ENCODE peak calls at places on chromosomes 12 and 14, in seven cellular contexts. L, D, X, Z, U, R and P are unnamed samples.

GRCh38 chr14:93103392-93104080 is 12.2 kb downstream of the ITPK1 start:
- DNase-seq in L (no peak), D (no peak), X (no peak), Z (no peak), U (no peak), R (peak), P (no peak)

GRCh38 chr12:79274571-79275064 is 410.0 kb downstream of the SYT1 start:
- DNase-seq in L (no peak), D (peak), X (no peak), Z (no peak), U (no peak), R (no peak), P (no peak)

GRCh38 chr14:102866982-102867761 is 55.3 kb upstream of the AMN start:
- DNase-seq in L (no peak), D (no peak), X (no peak), Z (no peak), U (no peak), R (no peak), P (no peak)

GRCh38 chr12:50785406-50785805 is 21.5 kb downstream of the ATF1 start:
- DNase-seq in L (no peak), D (no peak), X (no peak), Z (no peak), U (no peak), R (no peak), P (no peak)

GRCh38 chr14:72962829-72963312 is 36.6 kb downstream of the DCAF4 start:
- DNase-seq in L (peak), D (peak), X (no peak), Z (no peak), U (no peak), R (peak), P (peak)

GRCh38 chr12:85621041-85621440 is 215.2 kb downstream of the RASSF9 start:
- DNase-seq in L (no peak), D (no peak), X (no peak), Z (no peak), U (no peak), R (no peak), P (no peak)

GRCh38 chr14:78997811-78998210 is 827.6 kb downstream of the NRXN3 start:
- DNase-seq in L (no peak), D (no peak), X (no peak), Z (peak), U (peak), R (no peak), P (peak)

GRCh38 chr14:97777622-97778021 is 980.4 kb downstream of the VRK1 start:
- DNase-seq in L (no peak), D (no peak), X (no peak), Z (no peak), U (no peak), R (peak), P (no peak)

GRCh38 chr12:43586646-43587245 is 34.7 kb upstream of the ADAMTS20 start:
- DNase-seq in L (no peak), D (no peak), X (no peak), Z (no peak), U (no peak), R (no peak), P (no peak)

GRCh38 chr12:32343496-32343895 is 55.9 kb upstream of the FGD4 start:
- DNase-seq in L (no peak), D (no peak), X (no peak), Z (no peak), U (no peak), R (no peak), P (no peak)

GRCh38 chr14:58200480-58200841 is 512 bp downstream of the ACTR10 start:
- DNase-seq in L (no peak), D (no peak), X (no peak), Z (no peak), U (no peak), R (no peak), P (no peak)

GRCh38 chr12:114241973-114242434 is 163.9 kb downstream of the TBX5 start:
- DNase-seq in L (no peak), D (no peak), X (no peak), Z (no peak), U (no peak), R (no peak), P (no peak)

GRCh38 chr14:51682411-51682810 is 30.7 kb downstream of the FRMD6 start:
- DNase-seq in L (no peak), D (no peak), X (no peak), Z (no peak), U (no peak), R (no peak), P (no peak)

GRCh38 chr12:123912415-123913385 is 59.9 kb downstream of the CCDC92 start:
- DNase-seq in L (no peak), D (no peak), X (no peak), Z (no peak), U (no peak), R (peak), P (no peak)

GRCh38 chr12:75724913-75725312 is 213.5 kb upstream of the KRR1 start:
- DNase-seq in L (no peak), D (no peak), X (no peak), Z (no peak), U (no peak), R (no peak), P (peak)

GRCh38 chr14:105023144-105023543 is 2.3 kb upstream of the CDCA4 start:
- DNase-seq in L (peak), D (no peak), X (no peak), Z (no peak), U (no peak), R (no peak), P (no peak)

GRCh38 chr12:29405561-29405960 is 24.6 kb upstream of the ERGIC2 start:
- DNase-seq in L (no peak), D (no peak), X (no peak), Z (no peak), U (no peak), R (no peak), P (no peak)

GRCh38 chr12:123801573-123802178 is 39.6 kb downstream of the DNAH10 start:
- DNase-seq in L (no peak), D (no peak), X (no peak), Z (no peak), U (no peak), R (no peak), P (peak)

GRCh38 chr12:54935235-54935951 is 49.2 kb downstream of the TESPA1 start:
- DNase-seq in L (peak), D (no peak), X (no peak), Z (no peak), U (no peak), R (peak), P (peak)

GRCh38 chr14:61260939-61261776 is 20.0 kb downstream of the TMEM30B start:
- DNase-seq in L (no peak), D (no peak), X (no peak), Z (no peak), U (no peak), R (peak), P (peak)

GRCh38 chr14:103138483-103139370 is 15.5 kb downstream of the TNFAIP2 start:
- DNase-seq in L (no peak), D (peak), X (no peak), Z (no peak), U (no peak), R (no peak), P (no peak)

GRCh38 chr12:95943231-95943842 is at the start of gene AMDHD1:
- DNase-seq in L (no peak), D (peak), X (peak), Z (peak), U (peak), R (peak), P (no peak)

GRCh38 chr12:103680591-103681065 is 93.6 kb downstream of the STAB2 start:
- DNase-seq in L (no peak), D (no peak), X (no peak), Z (peak), U (no peak), R (peak), P (no peak)

GRCh38 chr12:82425241-82425640 is 66.9 kb downstream of the METTL25 start:
- DNase-seq in L (no peak), D (no peak), X (no peak), Z (no peak), U (no peak), R (no peak), P (no peak)

GRCh38 chr12:8629486-8630033 is 16.9 kb upstream of the AICDA start:
- DNase-seq in L (no peak), D (no peak), X (no peak), Z (peak), U (no peak), R (peak), P (no peak)

GRCh38 chr12:41743835-41744234 is 400.8 kb downstream of the GXYLT1 start:
- DNase-seq in L (peak), D (no peak), X (no peak), Z (no peak), U (no peak), R (no peak), P (no peak)

GRCh38 chr12:48037267-48037915 is 33.1 kb upstream of the COL2A1 start:
- DNase-seq in L (no peak), D (peak), X (peak), Z (peak), U (peak), R (no peak), P (peak)

GRCh38 chr12:106590601-106591000 is 7.8 kb downstream of the RFX4 start:
- DNase-seq in L (no peak), D (no peak), X (no peak), Z (no peak), U (no peak), R (no peak), P (no peak)

GRCh38 chr12:58169826-58170225 is 228.5 kb downstream of the ATP23 start:
- DNase-seq in L (no peak), D (no peak), X (no peak), Z (no peak), U (no peak), R (no peak), P (no peak)

GRCh38 chr12:48917857-48918537 is 7.3 kb downstream of the FKBP11 start:
- DNase-seq in L (no peak), D (no peak), X (no peak), Z (no peak), U (no peak), R (peak), P (no peak)

GRCh38 chr14:71712478-71712877 is 219.8 kb upstream of the RGS6 start:
- DNase-seq in L (no peak), D (no peak), X (no peak), Z (no peak), U (no peak), R (no peak), P (no peak)

GRCh38 chr12:22535478-22535877 is 8.9 kb downstream of the C2CD5 start:
- DNase-seq in L (no peak), D (no peak), X (no peak), Z (no peak), U (no peak), R (no peak), P (no peak)

GRCh38 chr12:83461326-83461985 is 774.8 kb downstream of the TMTC2 start:
- DNase-seq in L (no peak), D (no peak), X (no peak), Z (no peak), U (no peak), R (no peak), P (no peak)

GRCh38 chr14:95359974-95360826 is 40.5 kb upstream of the CLMN start:
- DNase-seq in L (no peak), D (peak), X (peak), Z (peak), U (no peak), R (no peak), P (no peak)

GRCh38 chr12:127770123-127770522 is 496.8 kb upstream of the TMEM132C start:
- DNase-seq in L (no peak), D (no peak), X (no peak), Z (no peak), U (no peak), R (no peak), P (no peak)

GRCh38 chr12:88081247-88081646 is 52.0 kb upstream of the C12orf50 start:
- DNase-seq in L (no peak), D (no peak), X (no peak), Z (no peak), U (no peak), R (no peak), P (no peak)

GRCh38 chr14:73457050-73457934 is 1.1 kb downstream of the NUMB start:
- DNase-seq in L (no peak), D (peak), X (peak), Z (peak), U (peak), R (peak), P (no peak)

GRCh38 chr14:54629635-54630360 is 62.9 kb downstream of the SAMD4A start:
- DNase-seq in L (no peak), D (no peak), X (no peak), Z (no peak), U (no peak), R (no peak), P (no peak)

GRCh38 chr12:55634186-55634585 is 2.5 kb upstream of the OR10P1 start:
- DNase-seq in L (no peak), D (no peak), X (no peak), Z (no peak), U (no peak), R (no peak), P (no peak)

GRCh38 chr12:113855998-113856397 is 110.1 kb downstream of the RBM19 start:
- DNase-seq in L (no peak), D (no peak), X (no peak), Z (no peak), U (no peak), R (no peak), P (no peak)

GRCh38 chr14:80930095-80930494 is 11.4 kb downstream of the CEP128 start:
- DNase-seq in L (no peak), D (no peak), X (no peak), Z (no peak), U (no peak), R (no peak), P (no peak)
- TF ChIP-seq CTCF in L (no peak), D (no peak), X (no peak), Z (no peak), U (no peak), R (no peak), P (no peak)

DNA sequence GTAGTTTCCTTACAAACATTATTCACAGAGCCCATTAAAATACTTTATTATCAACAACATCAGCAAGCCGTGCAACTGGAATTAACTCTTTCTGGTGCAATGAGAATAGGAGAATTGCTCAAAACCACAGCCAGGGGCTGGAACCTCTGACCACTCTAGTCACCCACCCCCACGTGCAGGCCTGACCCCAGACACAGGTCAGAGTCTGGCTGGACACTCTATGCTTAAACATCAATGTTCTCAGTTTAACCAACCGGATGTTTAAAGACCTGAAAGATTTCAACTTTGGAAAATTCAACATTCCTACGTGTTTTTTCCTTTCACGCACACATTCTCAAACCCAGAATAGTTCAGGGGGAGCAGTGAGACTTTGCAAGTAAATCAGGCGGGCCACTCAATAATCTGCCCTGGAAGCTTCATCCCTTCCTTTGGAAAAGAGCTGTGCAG is 65.1 kb downstream of the FOXN3 start:
- DNase-seq in L (no peak), D (no peak), X (no peak), Z (no peak), U (no peak), R (no peak), P (no peak)
- TF ChIP-seq CTCF in L (no peak), D (no peak), X (no peak), Z (no peak), U (no peak), R (no peak), P (no peak)

GRCh38 chr14:68762944-68763831 is 29.7 kb downstream of the ZFP36L1 start:
- DNase-seq in L (no peak), D (peak), X (no peak), Z (peak), U (peak), R (no peak), P (no peak)
- TF ChIP-seq CTCF in L (no peak), D (no peak), X (no peak), Z (no peak), U (no peak), R (no peak), P (peak)

GRCh38 chr14:23728791-23729190 is 92.6 kb downstream of the DHRS2 start:
- DNase-seq in L (no peak), D (no peak), X (no peak), Z (no peak), U (no peak), R (no peak), P (no peak)

GRCh38 chr14:23725980-23726746 is 90.0 kb downstream of the DHRS2 start:
- DNase-seq in L (no peak), D (no peak), X (no peak), Z (no peak), U (no peak), R (no peak), P (no peak)

GRCh38 chr14:23729720-23730387 is 93.7 kb downstream of the DHRS2 start:
- DNase-seq in L (no peak), D (no peak), X (no peak), Z (no peak), U (no peak), R (no peak), P (no peak)

GRCh38 chr14:23725528-23725927 is 89.4 kb downstream of the DHRS2 start:
- DNase-seq in L (no peak), D (no peak), X (no peak), Z (no peak), U (no peak), R (no peak), P (no peak)

DNA sequence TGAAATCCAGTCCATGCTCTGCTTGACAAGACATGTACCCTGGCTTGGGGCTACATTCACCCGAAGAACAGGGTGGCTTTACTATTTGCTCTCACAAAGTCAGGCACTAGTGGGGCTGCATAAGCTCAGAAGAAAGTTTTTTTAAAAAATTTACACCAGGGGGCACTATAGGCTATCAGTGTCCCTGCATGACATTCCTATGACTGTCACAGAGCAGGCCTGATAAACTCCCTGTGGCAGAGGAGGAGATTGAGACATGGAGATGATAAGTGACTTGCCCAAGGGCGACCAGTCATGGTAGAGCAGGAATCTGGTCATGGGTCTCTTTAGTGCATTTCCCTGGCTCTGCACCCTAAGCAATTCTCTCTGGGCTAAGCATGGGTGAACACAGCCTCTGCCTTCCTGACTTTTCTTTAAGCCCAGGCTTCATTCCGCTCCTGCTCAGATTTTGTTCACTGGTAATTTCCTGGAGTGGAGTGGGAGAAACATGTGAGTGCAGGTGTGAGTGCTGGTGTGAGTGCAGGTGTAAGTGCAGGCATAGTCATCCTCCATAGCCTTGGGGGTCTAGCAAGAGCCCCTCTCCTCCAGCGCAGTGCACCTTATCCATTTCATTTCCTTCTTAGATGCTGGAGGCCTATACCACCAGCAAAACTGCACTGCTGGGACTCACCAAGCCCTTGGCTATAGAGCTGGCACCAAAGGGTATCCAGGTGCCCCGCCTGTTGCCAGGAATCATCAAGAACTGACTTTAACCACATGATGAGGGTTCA is 91.6 kb downstream of the DHRS2 start:
- DNase-seq in L (no peak), D (no peak), X (no peak), Z (peak), U (no peak), R (no peak), P (no peak)
- TF ChIP-seq CTCF in L (peak), D (peak), X (peak), Z (peak), U (no peak), R (peak), P (peak)

GRCh38 chr12:3200032-3200617 is 122.9 kb downstream of the TSPAN9 start:
- DNase-seq in L (no peak), D (peak), X (peak), Z (peak), U (peak), R (no peak), P (no peak)

GRCh38 chr12:3202734-3203446 is 125.7 kb downstream of the TSPAN9 start:
- DNase-seq in L (peak), D (peak), X (peak), Z (peak), U (peak), R (peak), P (no peak)

GRCh38 chr12:3200779-3201738 is 123.9 kb downstream of the TSPAN9 start:
- DNase-seq in L (no peak), D (peak), X (no peak), Z (peak), U (no peak), R (no peak), P (no peak)

GRCh38 chr12:3203713-3204112 is 126.5 kb downstream of the TSPAN9 start:
- DNase-seq in L (no peak), D (no peak), X (no peak), Z (no peak), U (no peak), R (no peak), P (no peak)

GRCh38 chr12:3201741-3202500 is 124.7 kb downstream of the TSPAN9 start:
- DNase-seq in L (no peak), D (no peak), X (no peak), Z (peak), U (no peak), R (no peak), P (no peak)
- TF ChIP-seq CTCF in L (no peak), D (no peak), X (no peak), Z (no peak), U (no peak), R (no peak), P (no peak)